ENCODE peak calls at places on chromosomes 3 and 15, in four cellular contexts. X, C, U and Q are unnamed samples.

GRCh38 chr15:38367476-38367875 is 86.5 kb upstream of the FAM98B start:
- DNase-seq in U (no peak), C (no peak), X (no peak), Q (no peak)

GRCh38 chr3:3675801-3676200 is 123.4 kb upstream of the LRRN1 start:
- DNase-seq in X (no peak), U (no peak), C (no peak), Q (no peak)

GRCh38 chr3:18643290-18643689 is 218.2 kb upstream of the SATB1 start:
- DNase-seq in X (no peak), U (no peak), C (no peak), Q (no peak)

GRCh38 chr3:29515451-29515850 is 234.6 kb downstream of the RBMS3 start:
- DNase-seq in U (peak; percentile 21), X (no peak), C (no peak), Q (no peak)

GRCh38 chr3:153293222-153293621 is 131.2 kb downstream of the RAP2B start:
- DNase-seq in C (no peak), X (no peak), U (no peak), Q (no peak)

GRCh38 chr3:29370451-29371420 is 89.9 kb downstream of the RBMS3 start:
- DNase-seq in U (no peak), C (no peak), X (no peak), Q (no peak)

GRCh38 chr3:192449036-192449435 is 278.3 kb downstream of the FGF12 start:
- DNase-seq in C (no peak), X (no peak), U (peak; percentile 53), Q (no peak)

GRCh38 chr3:51330046-51330445 is 55.0 kb upstream of the MANF start:
- DNase-seq in X (no peak), U (no peak), C (no peak), Q (no peak)

GRCh38 chr3:194540268-194540937 is 53.6 kb upstream of the ATP13A3 start:
- DNase-seq in C (no peak), X (no peak), U (no peak), Q (no peak)

GRCh38 chr3:59812778-59813558 is 763.1 kb upstream of the CFAP20DC start:
- DNase-seq in X (no peak), C (no peak), U (no peak), Q (no peak)

GRCh38 chr3:30518872-30519271 is 87.5 kb upstream of the TGFBR2 start:
- DNase-seq in C (no peak), X (no peak), U (no peak), Q (no peak)

GRCh38 chr3:189714991-189715961 is 84.1 kb downstream of the TP63 start:
- DNase-seq in X (no peak), U (no peak), C (no peak), Q (no peak)

GRCh38 chr15:52790941-52791751 is 1.0 kb upstream of the ONECUT1 start:
- DNase-seq in U (no peak), X (peak; percentile 60), C (no peak), Q (no peak)

GRCh38 chr15:25694238-25694584 is 168.9 kb downstream of the ATP10A start:
- DNase-seq in U (no peak), X (no peak), C (no peak), Q (no peak)

GRCh38 chr3:140288575-140288974 is 353.6 kb downstream of the CLSTN2 start:
- DNase-seq in X (no peak), C (no peak), U (no peak), Q (no peak)

GRCh38 chr3:177295116-177295515 is 97.8 kb upstream of the TBL1XR1 start:
- DNase-seq in X (peak; percentile 75), U (no peak), C (no peak), Q (no peak)

GRCh38 chr15:53976844-53977392 is 1.3 kb upstream of the UNC13C start:
- DNase-seq in U (peak; percentile 54), C (no peak), X (peak; percentile 60), Q (no peak)